ENCODE peak calls at places on chromosomes 16 and 17, in six cellular contexts. Y is upper lobe of left lung, X is heart left ventricle, C is prostate gland, B is IMR-90, Q is uterus. O is an unnamed sample. For H3K27me3 and H3K4me1, the result is how much of the 10 kb centered on the place peaks cover.

GRCh38 chr17:75273968-75274708 is 3.1 kb upstream of the MIF4GD start:
- DNase-seq in Y (no peak), X (no peak), C (no peak), B (peak), Q (no peak), O (no peak)

GRCh38 chr16:66653581-66654350 is 42.8 kb downstream of the CMTM4 start:
- DNase-seq in Y (no peak), X (no peak), C (no peak), B (no peak), Q (no peak), O (no peak)

GRCh38 chr16:4624827-4625616 is 396 bp downstream of the MGRN1 start:
- DNase-seq in Y (peak), X (peak), C (no peak), B (peak), Q (peak), O (no peak)

GRCh38 chr16:47503936-47504335 is 42.8 kb downstream of the PHKB start:
- DNase-seq in Y (no peak), X (no peak), C (no peak), B (peak), Q (no peak), O (no peak)

GRCh38 chr17:27918498-27918897 is 25.3 kb upstream of the LYRM9 start:
- DNase-seq in Y (no peak), X (no peak), C (no peak), B (no peak), Q (no peak), O (no peak)

GRCh38 chr16:28212532-28212873 is 738 bp upstream of the XPO6 start:
- DNase-seq in Y (no peak), X (no peak), C (no peak), B (peak), Q (no peak), O (no peak)

GRCh38 chr16:12062343-12063003 is 85.9 kb downstream of the SNX29 start:
- DNase-seq in Y (peak), X (peak), C (no peak), B (peak), Q (peak), O (no peak)

GRCh38 chr16:75244844-75245758 is 6.3 kb downstream of the BCAR1 start:
- DNase-seq in Y (peak), X (peak), C (peak), B (peak), Q (peak), O (no peak)

GRCh38 chr17:148757-149156 is 11.4 kb downstream of the SCGB1C2 start:
- DNase-seq in Y (no peak), X (peak), C (no peak), B (no peak), Q (peak), O (no peak)

GRCh38 chr17:70171159-70171558 is 1.8 kb downstream of the KCNJ2 start:
- DNase-seq in Y (peak), X (no peak), C (no peak), B (no peak), Q (no peak), O (no peak)

DNA sequence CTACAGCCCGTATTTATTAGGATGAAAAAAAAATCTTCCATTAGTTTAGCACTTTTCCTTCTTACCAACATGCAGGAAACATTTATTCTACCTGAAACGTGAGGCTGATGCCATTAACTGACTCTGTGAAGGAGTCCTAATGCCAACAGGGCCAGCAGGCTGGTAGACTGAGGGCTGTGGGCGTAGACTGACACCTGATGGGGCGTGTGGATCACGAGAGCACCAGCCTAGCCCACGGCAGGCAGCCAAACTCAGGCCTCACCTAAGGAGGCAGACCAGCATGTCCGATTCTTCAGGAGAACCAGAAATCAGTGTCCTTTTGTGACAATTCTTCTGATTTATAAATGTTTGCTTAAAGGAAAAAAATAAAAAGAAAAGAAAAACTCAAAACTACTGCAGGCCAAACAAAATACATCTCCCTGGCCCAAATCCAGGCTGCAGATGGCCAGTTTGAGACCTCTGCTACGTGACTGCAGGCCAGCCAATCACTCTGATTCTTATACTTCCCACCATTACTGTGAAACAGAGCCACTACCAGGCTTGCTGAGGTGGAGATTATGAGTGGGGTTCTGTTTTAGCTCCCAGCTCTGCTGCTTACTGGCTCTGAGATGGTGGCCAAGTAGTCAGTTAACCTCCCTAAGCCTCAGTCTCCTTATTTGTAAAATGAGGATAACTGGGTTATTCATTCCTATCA is 66.5 kb downstream of the GNAO1 start:
- DNase-seq in Y (no peak), X (peak), C (no peak), B (no peak), Q (no peak), O (no peak)
- H3K27me3 ChIP-seq in Y (under half), X (under half), C (under half), B (under half), Q (under half), O (under half)

GRCh38 chr17:76735006-76735405 is 2.1 kb downstream of the SRSF2 start:
- DNase-seq in Y (no peak), X (no peak), C (no peak), B (peak), Q (no peak), O (no peak)
- TF ChIP-seq POLR2A in Y (no peak), X (no peak), C (no peak), B (no peak), Q (no peak), O (no peak)

GRCh38 chr16:725463-726187 is 618 bp downstream of the CCDC78 start:
- DNase-seq in Y (no peak), X (no peak), C (no peak), B (no peak), Q (no peak), O (no peak)
- H3K4me1 ChIP-seq in Y (under half), X (under half), C (under half), B (under half), Q (under half), O (under half)

DNA sequence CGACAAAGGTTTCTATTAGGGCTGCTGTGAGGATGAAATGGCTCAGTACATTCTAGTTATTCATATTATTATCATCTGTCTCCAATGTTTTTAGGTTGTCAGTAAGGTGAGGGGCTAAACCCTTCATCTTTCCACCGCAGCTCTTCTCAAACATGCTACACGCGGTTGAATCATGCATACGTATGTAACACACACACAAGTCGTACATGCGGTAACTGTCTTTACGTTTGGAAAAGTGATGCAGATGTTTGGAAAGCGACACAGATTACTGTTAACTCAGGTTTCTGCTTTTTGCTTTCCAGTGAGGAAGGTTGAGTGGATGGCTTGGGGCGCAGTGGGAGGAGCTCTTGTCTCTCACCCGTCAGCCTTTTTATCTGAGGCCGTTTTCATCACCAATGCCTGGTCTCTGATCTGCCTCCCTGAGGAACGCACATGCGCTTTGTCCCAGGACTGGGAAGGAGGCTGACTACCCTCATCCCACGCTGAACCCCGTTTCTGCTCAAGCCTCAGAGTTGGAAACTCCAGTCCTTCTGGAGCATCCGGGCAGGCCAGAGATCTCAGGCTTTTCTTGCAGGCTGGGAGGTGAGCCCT is 3.2 kb upstream of the FOXL1 start:
- DNase-seq in Y (no peak), X (no peak), C (no peak), B (no peak), Q (no peak), O (no peak)
- H3K27me3 ChIP-seq in Y (under half), X (half or more), C (under half), B (under half), Q (under half), O (under half)

GRCh38 chr17:56913867-56914640 is at the start of gene TRIM25:
- DNase-seq in Y (peak), X (peak), C (peak), B (peak), Q (peak), O (no peak)
- TF ChIP-seq POLR2A in Y (peak), X (peak), C (peak), B (peak), Q (peak), O (peak)

GRCh38 chr17:47736501-47737211 is 3.6 kb downstream of the TBX21 start:
- DNase-seq in Y (no peak), X (no peak), C (no peak), B (no peak), Q (no peak), O (no peak)
- H3K4me1 ChIP-seq in Y (under half), X (under half), C (under half), B (under half), Q (under half), O (under half)

DNA sequence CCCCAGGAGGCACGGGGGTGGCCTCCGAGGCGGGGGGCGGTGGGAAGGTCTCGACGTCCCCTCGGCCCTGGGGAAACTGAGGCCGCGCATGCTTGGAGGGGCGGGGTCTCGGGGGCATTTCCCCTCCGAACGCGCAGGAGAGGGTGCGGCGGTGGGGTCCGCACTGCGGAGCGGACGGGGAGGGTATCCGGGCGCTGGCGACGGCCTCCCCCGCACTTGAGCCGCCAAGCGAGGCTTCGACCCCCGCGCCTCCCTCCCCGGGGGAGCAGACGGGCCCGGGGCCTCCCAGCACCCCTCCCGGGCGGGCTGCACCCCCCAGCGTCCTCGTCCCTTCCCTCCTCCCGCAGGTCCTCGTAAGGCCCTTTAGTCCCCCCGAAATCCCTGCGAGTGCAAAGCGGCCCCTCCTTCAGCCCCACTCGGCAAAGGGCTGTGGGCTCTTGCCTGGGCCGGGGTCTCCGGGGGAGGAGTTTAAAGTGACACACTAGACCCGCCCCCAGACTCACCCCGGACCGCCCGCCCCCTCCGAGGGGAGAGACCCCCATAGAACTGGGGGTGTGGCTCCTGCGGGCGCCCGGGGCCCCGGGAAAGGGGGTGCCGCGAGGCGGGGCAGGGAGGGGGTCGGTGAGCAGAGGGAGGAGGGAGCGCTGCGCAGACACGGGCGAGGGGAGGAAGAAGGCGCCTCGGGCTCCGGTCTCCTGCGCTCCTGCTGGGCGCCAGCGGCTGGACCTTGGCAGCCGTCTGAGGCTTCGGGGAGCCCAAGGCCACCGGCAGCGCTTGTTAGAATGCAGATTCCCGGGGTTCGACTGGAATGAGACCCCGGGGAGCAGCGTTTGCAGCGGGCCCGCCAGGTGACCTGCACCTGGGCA is 642 bp downstream of the BAIAP3 start:
- DNase-seq in Y (no peak), X (no peak), C (no peak), B (no peak), Q (no peak), O (no peak)
- H3K27me3 ChIP-seq in Y (under half), X (under half), C (under half), B (half or more), Q (under half), O (under half)

DNA sequence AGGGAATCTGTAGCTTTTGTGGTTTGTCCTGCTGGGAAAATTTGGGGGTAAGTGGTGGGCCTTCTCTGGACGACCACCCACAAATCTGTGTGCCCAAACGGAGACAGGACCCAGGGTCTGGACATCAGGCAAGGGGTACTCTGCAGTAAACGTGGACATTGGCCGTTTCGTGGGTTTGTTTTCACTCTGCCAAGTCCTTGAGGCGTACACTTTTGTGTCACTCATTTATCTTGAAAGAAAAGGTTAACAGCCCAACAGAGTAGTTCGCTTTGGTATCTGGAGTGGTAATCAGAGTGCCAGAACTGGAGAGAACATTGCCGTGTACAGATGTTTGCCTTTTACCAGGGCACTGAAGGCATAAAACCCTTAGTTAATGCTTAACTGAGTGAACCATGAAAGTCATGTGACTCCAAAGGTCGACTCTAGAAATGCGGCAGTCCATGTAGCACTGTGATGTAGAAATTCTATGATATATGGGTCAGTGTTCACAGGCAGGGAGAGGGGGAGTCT is 15.4 kb downstream of the NAA60 start:
- DNase-seq in Y (peak), X (no peak), C (no peak), B (peak), Q (no peak), O (no peak)
- TF ChIP-seq POLR2A in Y (peak), X (no peak), C (no peak), B (no peak), Q (no peak), O (no peak)

GRCh38 chr17:45115871-45116270 is 16.4 kb downstream of the PLCD3 start:
- DNase-seq in Y (no peak), X (no peak), C (no peak), B (peak), Q (no peak), O (no peak)
- H3K4me1 ChIP-seq in Y (under half), X (under half), C (under half), B (under half), Q (under half), O (under half)

GRCh38 chr17:16479264-16479663 is 12.7 kb downstream of the LRRC75A start:
- DNase-seq in Y (no peak), X (no peak), C (no peak), B (no peak), Q (no peak), O (no peak)

GRCh38 chr17:16484445-16485169 is 7.4 kb downstream of the LRRC75A start:
- DNase-seq in Y (no peak), X (no peak), C (no peak), B (no peak), Q (no peak), O (no peak)

GRCh38 chr17:16480995-16481394 is 11.0 kb downstream of the LRRC75A start:
- DNase-seq in Y (no peak), X (no peak), C (no peak), B (no peak), Q (no peak), O (no peak)

GRCh38 chr17:16483021-16483645 is 8.9 kb downstream of the LRRC75A start:
- DNase-seq in Y (no peak), X (no peak), C (no peak), B (no peak), Q (no peak), O (no peak)

DNA sequence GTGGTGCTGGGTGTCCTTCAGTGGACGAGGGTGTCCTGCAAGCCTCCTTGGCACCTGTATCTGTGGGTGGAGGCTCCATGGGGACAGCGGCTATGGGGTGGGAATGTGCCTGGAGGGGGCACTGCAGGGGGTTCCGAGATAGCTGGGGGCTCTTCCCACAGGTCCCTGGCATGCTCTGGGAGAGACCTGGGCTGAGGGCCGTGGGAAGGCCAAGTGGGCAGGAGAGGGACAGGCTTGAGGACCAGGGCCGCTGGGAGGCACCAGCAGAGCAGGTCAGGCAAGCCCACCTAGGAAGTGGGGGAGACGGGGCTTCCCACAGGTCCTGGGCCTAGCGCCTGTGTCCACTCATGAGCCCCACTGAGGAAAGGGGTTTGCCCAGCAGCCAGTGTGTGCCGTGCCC is 9.7 kb downstream of the LRRC75A start:
- DNase-seq in Y (no peak), X (no peak), C (no peak), B (no peak), Q (no peak), O (no peak)
- H3K27me3 ChIP-seq in Y (under half), X (under half), C (under half), B (under half), Q (under half), O (under half)

O was measured in vagina.